ENCODE peak calls at places on chromosomes 1 and 21, in six cellular contexts. E is choroid plexus epithelial cell, F is AG09309, D is upper lobe of left lung, W is K562, Z is upper lobe of right lung. T is an unnamed sample.

GRCh38 chr1:224182057-224182865 is 779 bp upstream of the DEGS1 start:
- DNase-seq in E (no peak), F (no peak), D (no peak), W (no peak), Z (no peak), T (peak; percentile 89)

GRCh38 chr1:198686069-198686728 is 47.4 kb downstream of the PTPRC start:
- DNase-seq in E (peak; percentile 70), F (no peak), D (no peak), W (no peak), Z (no peak), T (no peak)

GRCh38 chr1:43968348-43968948 is 1.4 kb upstream of the DPH2 start:
- DNase-seq in E (peak; percentile 46), F (no peak), D (no peak), W (peak; percentile 71), Z (no peak), T (no peak)

GRCh38 chr1:87355894-87356293 is 27.2 kb downstream of the LMO4 start:
- DNase-seq in E (no peak), F (no peak), D (no peak), W (no peak), Z (no peak), T (no peak)

GRCh38 chr21:31668651-31669491 is 9.4 kb downstream of the SOD1 start:
- DNase-seq in E (no peak), F (no peak), D (no peak), W (no peak), Z (no peak), T (no peak)

GRCh38 chr1:167412920-167413319 is 105.4 kb downstream of the CD247 start:
- DNase-seq in E (no peak), F (no peak), D (no peak), W (no peak), Z (no peak), T (no peak)

GRCh38 chr1:167486090-167486824 is 32.1 kb downstream of the CD247 start:
- DNase-seq in E (peak; percentile 4), F (no peak), D (peak; percentile 78), W (no peak), Z (no peak), T (no peak)

GRCh38 chr1:158043232-158043631 is 49.8 kb downstream of the KIRREL1 start:
- DNase-seq in E (no peak), F (no peak), D (no peak), W (no peak), Z (no peak), T (no peak)

GRCh38 chr1:33575324-33575879 is 103.0 kb downstream of the ZSCAN20 start:
- DNase-seq in E (no peak), F (no peak), D (no peak), W (no peak), Z (no peak), T (no peak)

GRCh38 chr1:58814251-58815068 is 30.6 kb upstream of the JUN start:
- DNase-seq in E (peak; percentile 33), F (no peak), D (peak; percentile 92), W (peak; percentile 14), Z (peak; percentile 89), T (no peak)

GRCh38 chr1:8326265-8326664 is 8.4 kb downstream of the SLC45A1 start:
- DNase-seq in E (no peak), F (no peak), D (no peak), W (no peak), Z (no peak), T (no peak)

DNA sequence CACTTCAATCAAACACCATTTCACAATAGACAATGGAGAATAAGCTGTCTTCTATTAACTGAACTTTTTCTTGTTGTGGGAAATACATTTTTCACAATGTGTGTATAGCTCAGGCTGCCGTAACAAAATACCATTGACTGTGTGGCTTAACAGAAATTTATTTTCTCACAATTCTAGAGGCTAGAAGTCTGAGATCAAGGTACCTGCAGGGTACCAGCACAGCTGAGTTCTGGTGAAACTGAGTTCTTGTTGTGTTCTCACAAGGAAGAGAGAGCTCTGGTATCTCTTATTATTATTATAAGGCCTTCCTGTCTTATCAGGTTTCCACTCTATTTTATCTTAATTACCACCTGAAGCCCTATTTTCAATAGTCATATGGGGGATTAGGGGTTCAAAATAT is 15.4 kb downstream of the ST7L start:
- DNase-seq in E (no peak), F (no peak), D (no peak), W (no peak), Z (no peak), T (no peak)
- H3K4me3 ChIP-seq in E (no peak overlapping the region), F (no peak overlapping the region), D (no peak overlapping the region), W (no peak overlapping the region), Z (no peak overlapping the region), T (no peak overlapping the region)

GRCh38 chr21:36966066-36966845 is at the start of gene HLCS:
- DNase-seq in E (peak; percentile 39), F (no peak), D (peak; percentile 95), W (peak; percentile 94), Z (peak; percentile 90), T (peak; percentile 46)

GRCh38 chr21:36966846-36967657 is 583 bp upstream of the HLCS start:
- DNase-seq in E (peak; percentile 70), F (no peak), D (no peak), W (no peak), Z (no peak), T (no peak)

GRCh38 chr21:36965720-36966065 is 776 bp downstream of the HLCS start:
- DNase-seq in E (no peak), F (no peak), D (no peak), W (no peak), Z (no peak), T (no peak)

GRCh38 chr21:36964398-36964797 is 2.1 kb downstream of the HLCS start:
- DNase-seq in E (no peak), F (no peak), D (no peak), W (no peak), Z (no peak), T (no peak)

GRCh38 chr21:36964832-36965719 is 1.4 kb downstream of the HLCS start:
- DNase-seq in E (no peak), F (no peak), D (no peak), W (no peak), Z (no peak), T (no peak)
- H3K4me3 ChIP-seq in E (no peak overlapping the region), F (no peak overlapping the region), D (peak overlapping the region; percentile 91), W (peak overlapping the region; percentile 89), Z (peak overlapping the region; percentile 82), T (peak overlapping the region; percentile 76)

DNA sequence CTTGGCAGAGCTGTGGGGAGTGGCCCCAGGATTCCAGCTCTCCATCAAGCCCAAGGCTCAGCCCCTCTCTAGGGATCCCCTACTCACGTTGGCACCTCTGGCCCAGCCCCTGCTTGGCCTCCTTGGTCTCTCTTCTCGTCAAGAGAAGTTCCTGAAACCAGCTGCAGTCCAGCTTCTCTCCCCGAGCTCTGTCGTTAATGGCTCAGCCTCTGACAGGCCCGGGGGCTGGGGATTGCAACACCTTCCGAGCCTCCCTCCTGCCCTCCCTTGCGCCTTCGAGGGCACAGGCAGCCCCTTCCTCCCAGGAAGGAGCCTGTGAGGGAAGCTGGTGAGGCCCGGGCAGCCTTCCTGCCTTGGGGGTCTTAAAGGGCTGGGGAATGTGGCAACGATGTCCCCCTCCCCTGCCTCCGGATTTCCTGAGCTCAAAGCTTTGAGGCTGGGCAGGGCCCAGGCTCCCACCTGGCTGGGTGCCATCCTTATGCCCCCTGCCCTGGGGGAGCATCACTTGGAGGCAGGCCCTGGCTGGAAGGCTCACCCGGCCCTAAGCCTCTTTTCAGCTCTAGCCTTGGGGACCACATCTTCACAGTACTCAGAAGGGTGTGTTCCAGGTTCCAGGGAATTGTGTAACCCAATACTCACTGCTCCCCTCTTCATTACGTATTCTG is at the start of gene CSF3R:
- DNase-seq in E (no peak), F (no peak), D (no peak), W (no peak), Z (peak; percentile 81), T (no peak)
- H3K4me3 ChIP-seq in E (no peak within 1 kb of the TSS), F (no peak within 1 kb of the TSS), D (peak within 1 kb of the TSS; percentile 35), W (no peak within 1 kb of the TSS), Z (peak within 1 kb of the TSS; percentile 48), T (no peak within 1 kb of the TSS)

GRCh38 chr1:48093696-48094518 is 96.7 kb upstream of the TRABD2B start:
- DNase-seq in E (peak; percentile 78), F (no peak), D (no peak), W (peak; percentile 82), Z (peak; percentile 87), T (peak; percentile 56)

GRCh38 chr1:48093147-48093546 is 96.0 kb upstream of the TRABD2B start:
- DNase-seq in E (no peak), F (no peak), D (no peak), W (no peak), Z (no peak), T (no peak)

GRCh38 chr1:48089356-48089891 is 92.2 kb upstream of the TRABD2B start:
- DNase-seq in E (no peak), F (no peak), D (peak; percentile 75), W (no peak), Z (no peak), T (no peak)

DNA sequence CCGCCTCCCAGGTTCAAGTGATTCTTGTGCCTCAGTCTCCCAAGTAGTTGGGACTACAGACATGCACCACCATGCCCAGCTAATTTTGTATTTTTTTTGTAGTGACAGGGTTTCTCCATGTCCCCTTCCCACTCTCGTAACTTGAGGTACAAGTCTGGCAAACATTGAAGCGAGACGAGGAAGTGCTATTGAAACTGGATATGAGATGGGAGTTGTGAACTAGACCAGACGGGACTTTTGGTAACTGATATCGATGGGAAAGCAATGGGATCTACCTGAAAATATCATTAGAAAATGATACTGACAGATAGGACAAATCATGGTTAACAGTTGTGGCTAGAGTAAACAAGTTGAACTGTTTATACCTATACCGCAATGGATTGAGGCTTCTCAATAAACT is 95.2 kb upstream of the TRABD2B start:
- DNase-seq in E (no peak), F (no peak), D (no peak), W (no peak), Z (no peak), T (no peak)
- H3K4me3 ChIP-seq in E (no peak overlapping the region), F (no peak overlapping the region), D (no peak overlapping the region), W (no peak overlapping the region), Z (no peak overlapping the region), T (no peak overlapping the region)

GRCh38 chr1:234720709-234721436 is 110.9 kb upstream of the IRF2BP2 start:
- DNase-seq in E (no peak), F (no peak), D (no peak), W (no peak), Z (no peak), T (no peak)
- H3K4me3 ChIP-seq in E (no peak overlapping the region), F (no peak overlapping the region), D (no peak overlapping the region), W (no peak overlapping the region), Z (no peak overlapping the region), T (no peak overlapping the region)

GRCh38 chr1:162612606-162613400 is 19.5 kb upstream of the DDR2 start:
- DNase-seq in E (peak; percentile 54), F (peak; percentile 40), D (no peak), W (no peak), Z (no peak), T (peak; percentile 42)

GRCh38 chr1:162605225-162605927 is 26.9 kb upstream of the DDR2 start:
- DNase-seq in E (peak; percentile 96), F (peak; percentile 86), D (no peak), W (no peak), Z (no peak), T (no peak)

GRCh38 chr1:162609306-162609705 is 23.0 kb upstream of the DDR2 start:
- DNase-seq in E (no peak), F (no peak), D (no peak), W (no peak), Z (no peak), T (no peak)
- H3K4me3 ChIP-seq in E (no peak overlapping the region), F (no peak overlapping the region), D (no peak overlapping the region), W (no peak overlapping the region), Z (no peak overlapping the region), T (no peak overlapping the region)